ENCODE peak calls at places on chromosomes 12 and 14, in four cellular contexts. J is stomach, Z is H9, X is brain microvascular endothelial cell. G is an unnamed sample.

GRCh38 chr14:31228533-31228932 is 20.9 kb upstream of the HECTD1 start:
- DNase-seq in J (no peak), X (no peak), Z (no peak), G (no peak)

GRCh38 chr12:47547077-47547476 is 158.8 kb downstream of the RPAP3 start:
- DNase-seq in J (no peak), X (peak; percentile 56), Z (no peak), G (no peak)

GRCh38 chr12:117294206-117294605 is 67.2 kb downstream of the NOS1 start:
- DNase-seq in J (no peak), Z (peak; percentile 54), X (no peak), G (no peak)

GRCh38 chr12:121602766-121603165 is 21.9 kb upstream of the KDM2B start:
- DNase-seq in Z (no peak), X (no peak), J (no peak), G (no peak)

GRCh38 chr12:128853321-128854197 is at the start of gene GLT1D1:
- DNase-seq in X (no peak), J (no peak), Z (peak; percentile 55), G (no peak)

GRCh38 chr12:46373303-46374182 is 970 bp upstream of the SLC38A2 start:
- DNase-seq in Z (peak; percentile 82), X (no peak), J (peak; percentile 51), G (peak; percentile 60)

GRCh38 chr14:55600784-55601561 is 21.0 kb downstream of the KTN1 start:
- DNase-seq in X (no peak), J (no peak), Z (no peak), G (no peak)

GRCh38 chr14:68777644-68778043 is 15.2 kb downstream of the ZFP36L1 start:
- DNase-seq in J (peak; percentile 14), X (no peak), Z (no peak), G (no peak)

GRCh38 chr12:56590237-56590830 is 39.8 kb downstream of the BAZ2A start:
- DNase-seq in Z (peak; percentile 67), J (no peak), X (peak; percentile 23), G (no peak)

GRCh38 chr14:73142216-73142615 is 5.9 kb downstream of the PSEN1 start:
- DNase-seq in Z (no peak), X (no peak), J (no peak), G (no peak)

GRCh38 chr14:90900712-90901111 is 84.5 kb upstream of the TTC7B start:
- DNase-seq in Z (no peak), X (no peak), J (no peak), G (no peak)

GRCh38 chr12:7108042-7108927 is 729 bp downstream of the C1RL start:
- DNase-seq in X (peak; percentile 33), J (peak; percentile 79), Z (peak; percentile 87), G (peak; percentile 96)

GRCh38 chr12:109309441-109310246 is 560 bp upstream of the FOXN4 start:
- DNase-seq in Z (no peak), J (no peak), X (no peak), G (no peak)

GRCh38 chr14:38143170-38143569 is 64.5 kb upstream of the SSTR1 start:
- DNase-seq in Z (no peak), X (no peak), J (no peak), G (no peak)

GRCh38 chr12:100127766-100128508 is 14.7 kb downstream of the BLTP3B start:
- DNase-seq in Z (no peak), J (no peak), X (no peak), G (no peak)

GRCh38 chr12:102824218-102824835 is 92.7 kb downstream of the PAH start:
- DNase-seq in Z (peak; percentile 93), J (no peak), X (peak; percentile 14), G (peak; percentile 42)

GRCh38 chr12:67410667-67411067 is 141.5 kb downstream of the CAND1 start:
- DNase-seq in Z (no peak), J (no peak), X (no peak), G (no peak)

GRCh38 chr12:31323466-31324115 is 2.4 kb downstream of the SINHCAF start:
- DNase-seq in J (peak; percentile 51), Z (peak; percentile 50), X (no peak), G (peak; percentile 88)

GRCh38 chr14:70827366-70828151 is 18.2 kb upstream of the MAP3K9 start:
- DNase-seq in J (no peak), Z (no peak), X (no peak), G (no peak)

GRCh38 chr14:85195872-85196477 is 334.0 kb upstream of the FLRT2 start:
- DNase-seq in Z (no peak), X (peak; percentile 5), J (no peak), G (no peak)

GRCh38 chr12:81078469-81079196 is 754 bp downstream of the ACSS3 start:
- DNase-seq in X (peak; percentile 55), Z (no peak), J (no peak), G (peak; percentile 48)

GRCh38 chr14:90850487-90850886 is 34.3 kb upstream of the TTC7B start:
- DNase-seq in J (no peak), X (no peak), Z (peak; percentile 72), G (no peak)

GRCh38 chr14:106185837-106186233 is 659.5 kb downstream of the TMEM121 start:
- DNase-seq in X (no peak), J (peak; percentile 45), Z (no peak), G (no peak)

GRCh38 chr12:12024958-12025682 is 45.6 kb upstream of the BCL2L14 start:
- DNase-seq in X (no peak), Z (no peak), J (peak; percentile 71), G (no peak)

GRCh38 chr14:105155071-105155651 is 13.4 kb downstream of the JAG2 start:
- DNase-seq in X (no peak), Z (no peak), J (no peak), G (peak; percentile 75)

GRCh38 chr12:120241561-120242274 is 23.8 kb downstream of the PXN start:
- DNase-seq in J (no peak), Z (no peak), X (no peak), G (no peak)

GRCh38 chr14:65208548-65208947 is 106.2 kb upstream of the MAX start:
- DNase-seq in Z (no peak), X (no peak), J (no peak), G (no peak)

GRCh38 chr12:123532021-123532420 is 1.5 kb downstream of the RILPL1 start:
- DNase-seq in Z (no peak), J (no peak), X (no peak), G (no peak)

GRCh38 chr12:95518976-95519375 is 32.3 kb downstream of the USP44 start:
- DNase-seq in J (no peak), Z (no peak), X (no peak), G (no peak)
- H3K27ac ChIP-seq in J (no peak overlapping the region), Z (no peak overlapping the region), X (no peak overlapping the region), G (no peak overlapping the region)

DNA sequence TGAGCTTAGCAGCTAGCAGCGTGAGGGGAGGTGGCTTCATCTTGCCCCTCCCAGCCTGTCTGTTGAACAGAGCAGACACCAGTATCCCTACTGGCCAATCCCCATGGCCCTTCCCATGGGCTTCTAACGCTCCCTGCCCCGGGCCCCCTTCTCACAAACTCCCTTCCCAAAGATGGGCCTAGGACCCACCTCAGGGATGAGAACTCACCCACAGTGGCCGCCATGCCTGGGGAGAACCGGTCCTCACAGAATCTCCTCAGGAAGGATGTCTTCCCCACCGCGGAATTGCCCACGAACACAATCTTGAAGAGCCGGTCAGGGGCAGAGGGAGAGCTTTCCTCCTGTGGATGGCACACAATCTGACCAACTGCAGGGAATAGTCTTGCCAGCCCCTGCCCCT is 119.5 kb downstream of the CRACR2A start:
- DNase-seq in X (no peak), Z (no peak), J (no peak), G (no peak)
- H3K27me3 ChIP-seq in X (no peaks in the 10 kb centered on the region), Z (no peaks in the 10 kb centered on the region), J (no peaks in the 10 kb centered on the region), G (no peaks in the 10 kb centered on the region)

GRCh38 chr12:49126852-49127763 is 4.1 kb downstream of the TUBA1B start:
- DNase-seq in J (no peak), Z (no peak), X (no peak), G (no peak)
- H3K27ac ChIP-seq in J (no peak overlapping the region), Z (no peak overlapping the region), X (no peak overlapping the region), G (no peak overlapping the region)

GRCh38 chr14:101459392-101459900 is 101.8 kb upstream of the DIO3 start:
- DNase-seq in J (peak; percentile 14), Z (peak; percentile 46), X (no peak), G (no peak)

GRCh38 chr14:101461891-101462290 is 99.4 kb upstream of the DIO3 start:
- DNase-seq in X (no peak), Z (no peak), J (peak; percentile 14), G (peak; percentile 15)

GRCh38 chr14:101460986-101461750 is 100.1 kb upstream of the DIO3 start:
- DNase-seq in X (no peak), J (peak; percentile 18), Z (peak; percentile 25), G (no peak)

GRCh38 chr14:101458536-101459391 is 102.5 kb upstream of the DIO3 start:
- DNase-seq in Z (peak; percentile 52), X (no peak), J (peak; percentile 17), G (peak; percentile 17)

DNA sequence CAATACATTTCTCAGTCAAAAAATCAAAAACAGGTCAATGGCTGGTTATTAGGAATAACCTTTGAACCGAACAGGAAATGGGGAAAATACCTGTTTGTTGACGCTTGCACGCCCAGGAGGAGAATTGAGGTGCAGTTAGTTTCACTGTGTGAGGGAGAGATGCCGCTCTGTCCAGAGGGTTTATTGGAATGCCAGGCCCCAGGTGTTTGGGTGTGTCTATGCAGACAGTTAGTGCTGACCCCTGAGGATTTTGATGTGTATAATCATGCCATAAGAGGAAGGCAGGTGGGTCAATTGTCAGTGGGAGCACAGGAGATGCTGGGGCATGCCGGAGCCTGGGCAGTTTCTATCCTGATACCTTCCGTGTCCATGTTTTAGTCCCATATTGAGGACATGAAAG is 100.8 kb upstream of the DIO3 start:
- DNase-seq in Z (no peak), J (no peak), X (no peak), G (no peak)
- H3K27me3 ChIP-seq in Z (peaks cover 37% of the 10 kb centered on the region), J (peaks cover 25% of the 10 kb centered on the region), X (peaks cover 39% of the 10 kb centered on the region), G (peaks cover 73% of the 10 kb centered on the region)

GRCh38 chr12:125871811-125872594 is 806.8 kb downstream of the AACS start:
- DNase-seq in Z (no peak), X (no peak), J (no peak), G (no peak)

GRCh38 chr12:125878483-125878882 is 813.2 kb downstream of the AACS start:
- DNase-seq in Z (no peak), J (no peak), X (no peak), G (no peak)

GRCh38 chr12:125873031-125873430 is 807.8 kb downstream of the AACS start:
- DNase-seq in X (no peak), Z (no peak), J (no peak), G (no peak)
- H3K27ac ChIP-seq in X (no peak overlapping the region), Z (no peak overlapping the region), J (no peak overlapping the region), G (no peak overlapping the region)

GRCh38 chr12:132310181-132311040 is 19.0 kb downstream of the GALNT9 start:
- DNase-seq in J (no peak), Z (no peak), X (no peak), G (no peak)
- H3K27me3 ChIP-seq in J (no peaks in the 10 kb centered on the region), Z (no peaks in the 10 kb centered on the region), X (no peaks in the 10 kb centered on the region), G (no peaks in the 10 kb centered on the region)

GRCh38 chr12:26340649-26341048 is 145.3 kb downstream of the SSPN start:
- DNase-seq in Z (no peak), X (no peak), J (no peak), G (no peak)
- H3K27ac ChIP-seq in Z (no peak overlapping the region), X (no peak overlapping the region), J (no peak overlapping the region), G (no peak overlapping the region)

G was measured in left lung.